ENCODE peak calls at places on chromosome 9, in ten cellular contexts. C is RWPE1, I is upper lobe of left lung, L is psoas muscle, O is GM23338, X is fibroblast of pulmonary artery, U is lower leg skin, Y is BJ, A is HFFc6, S is mesothelial cell of epicardium. F is an unnamed sample.

GRCh38 chr9:1018121-1018520 is 32.0 kb upstream of the DMRT2 start:
- DNase-seq in Y (no peak), U (no peak), I (peak; percentile 40), L (peak; percentile 34), X (peak; percentile 8), S (no peak), O (peak; percentile 88), C (peak; percentile 7), A (peak; percentile 15), F (no peak)

GRCh38 chr9:133710661-133711427 is 27.3 kb downstream of the SARDH start:
- DNase-seq in S (no peak), L (no peak), Y (no peak), U (no peak), A (no peak), O (no peak), C (no peak), X (no peak), I (no peak), F (peak; percentile 13)

GRCh38 chr9:3337515-3337914 is 188.3 kb downstream of the RFX3 start:
- DNase-seq in A (peak; percentile 33), C (no peak), U (no peak), I (no peak), S (no peak), O (no peak), Y (peak; percentile 15), L (no peak), X (peak; percentile 85), F (no peak)

GRCh38 chr9:107212613-107213012 is 70.5 kb upstream of the RAD23B start:
- DNase-seq in I (no peak), U (no peak), C (no peak), X (no peak), A (no peak), O (no peak), S (no peak), Y (no peak), L (no peak), F (no peak)

GRCh38 chr9:96020822-96021615 is 145.5 kb downstream of the ERCC6L2 start:
- DNase-seq in Y (no peak), X (peak; percentile 20), C (peak; percentile 44), S (peak; percentile 51), L (no peak), I (no peak), O (peak; percentile 67), U (no peak), A (no peak), F (no peak)

GRCh38 chr9:127779136-127779981 is 893 bp upstream of the SH2D3C start:
- DNase-seq in O (no peak), L (no peak), X (peak; percentile 45), C (no peak), I (peak; percentile 60), Y (no peak), S (no peak), A (no peak), U (no peak), F (peak; percentile 63)

GRCh38 chr9:110604101-110604710 is 24.7 kb upstream of the SVEP1 start:
- DNase-seq in C (no peak), L (no peak), O (no peak), I (no peak), Y (no peak), A (no peak), U (no peak), S (no peak), X (peak; percentile 69), F (no peak)

GRCh38 chr9:108386859-108387384 is 468.9 kb downstream of the ACTL7B start:
- DNase-seq in I (no peak), S (no peak), X (peak; percentile 51), U (no peak), Y (peak; percentile 85), C (peak; percentile 44), O (no peak), L (no peak), A (peak; percentile 59), F (no peak)

GRCh38 chr9:130837002-130837511 is 2.0 kb downstream of the ABL1 start:
- DNase-seq in Y (no peak), S (no peak), I (no peak), A (peak; percentile 46), U (no peak), O (no peak), C (no peak), L (no peak), X (peak; percentile 72), F (no peak)

GRCh38 chr9:38008168-38009034 is 60.6 kb downstream of the SHB start:
- DNase-seq in S (no peak), I (peak; percentile 91), X (peak; percentile 82), C (peak; percentile 94), A (peak; percentile 92), Y (peak; percentile 74), O (no peak), L (peak; percentile 57), U (no peak), F (no peak)

GRCh38 chr9:100219347-100219746 is 120.3 kb downstream of the INVS start:
- DNase-seq in X (no peak), S (no peak), I (no peak), O (no peak), C (no peak), L (no peak), A (no peak), Y (no peak), U (no peak), F (no peak)

GRCh38 chr9:5112109-5112592 is 73.3 kb downstream of the INSL6 start:
- DNase-seq in O (no peak), L (peak; percentile 12), X (no peak), A (no peak), C (no peak), S (no peak), I (no peak), Y (no peak), U (no peak), F (no peak)

DNA sequence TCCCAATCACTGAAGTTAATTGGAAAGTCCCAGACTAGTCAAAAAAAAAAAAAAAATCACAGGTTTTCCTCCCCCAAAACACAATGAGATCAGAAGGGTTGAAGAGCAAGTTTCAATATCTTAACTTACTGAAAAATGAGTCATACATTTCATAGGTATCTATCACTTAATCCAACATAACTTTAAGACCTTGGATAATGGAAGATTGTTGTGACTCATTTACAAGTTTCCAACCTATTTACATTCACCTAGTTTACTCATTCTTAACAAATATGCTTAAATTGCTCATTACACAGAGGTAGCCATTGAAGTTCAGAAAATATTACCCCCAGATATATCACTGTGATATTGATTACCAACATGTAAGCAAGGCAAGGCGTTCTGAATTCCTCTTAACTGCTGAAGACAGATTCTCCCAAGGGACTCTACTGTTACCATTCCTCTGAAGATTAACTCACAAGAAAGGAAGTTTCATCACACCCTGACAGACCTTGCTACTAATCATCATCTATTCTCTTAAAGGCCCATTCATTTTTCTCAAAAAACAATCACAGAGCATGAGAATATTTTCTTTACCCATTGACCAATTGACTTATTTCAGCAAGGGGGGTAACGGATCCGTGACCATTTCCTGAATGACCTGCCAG is 563.8 kb downstream of the TLE1 start:
- DNase-seq in X (peak; percentile 45), O (no peak), S (no peak), A (no peak), Y (no peak), C (peak; percentile 89), L (no peak), I (no peak), U (no peak), F (no peak)
- TF ChIP-seq CTCF in X (no peak), O (no peak), S (no peak), A (no peak), Y (no peak), C (no peak), L (no peak), I (no peak), U (no peak), F (no peak)

GRCh38 chr9:109466623-109467590 is 31.2 kb downstream of the PTPN3 start:
- DNase-seq in C (peak; percentile 70), X (peak; percentile 46), U (no peak), I (no peak), L (no peak), S (no peak), O (no peak), A (no peak), Y (no peak), F (no peak)
- TF ChIP-seq CTCF in C (no peak), X (no peak), U (no peak), I (no peak), L (no peak), S (no peak), O (no peak), A (no peak), Y (no peak), F (no peak)

GRCh38 chr9:126203313-126203712 is 123.3 kb upstream of the MVB12B start:
- DNase-seq in Y (no peak), A (no peak), L (no peak), I (no peak), X (no peak), C (no peak), S (no peak), U (no peak), O (peak; percentile 34), F (no peak)
- TF ChIP-seq CTCF in Y (peak; percentile 17), A (peak; percentile 55), L (no peak), I (no peak), X (peak; percentile 3), C (no peak), S (no peak), U (no peak), O (peak; percentile 43), F (no peak)

GRCh38 chr9:33290994-33291397 is 680 bp downstream of the NFX1 start:
- DNase-seq in U (no peak), Y (peak; percentile 63), I (no peak), C (peak; percentile 96), A (no peak), S (no peak), L (no peak), O (no peak), X (no peak), F (no peak)
- TF ChIP-seq CTCF in U (no peak), Y (no peak), I (no peak), C (no peak), A (no peak), S (no peak), L (no peak), O (no peak), X (no peak), F (no peak)

GRCh38 chr9:63816742-63817621 is 1468.0 kb downstream of the FOXD4L5 start:
- DNase-seq in A (peak; percentile 86), I (peak; percentile 94), C (peak; percentile 97), L (peak; percentile 60), O (peak; percentile 100), Y (peak; percentile 32), X (peak; percentile 87), U (peak; percentile 85), S (peak; percentile 89), F (peak; percentile 55)

GRCh38 chr9:63817622-63818518 is 1467.1 kb downstream of the FOXD4L5 start:
- DNase-seq in U (peak; percentile 72), X (no peak), I (peak; percentile 72), A (peak; percentile 36), S (peak; percentile 65), O (peak; percentile 76), L (peak; percentile 43), Y (no peak), C (peak; percentile 37), F (peak; percentile 77)
- TF ChIP-seq CTCF in U (no peak), X (no peak), I (no peak), A (no peak), S (no peak), O (no peak), L (no peak), Y (no peak), C (no peak), F (no peak)

GRCh38 chr9:122930933-122931850 is at the start of gene ZBTB26:
- DNase-seq in S (peak; percentile 88), L (peak; percentile 93), Y (peak; percentile 51), U (peak; percentile 93), A (peak; percentile 90), C (peak; percentile 100), O (peak; percentile 99), I (peak; percentile 98), X (peak; percentile 94), F (peak; percentile 80)
- TF ChIP-seq CTCF in S (no peak), L (no peak), Y (no peak), U (no peak), A (peak; percentile 28), C (no peak), O (peak; percentile 35), I (no peak), X (no peak), F (no peak)